ENCODE peak calls at places on chromosomes 5 and 9, in eight cellular contexts. X is heart right ventricle, H is lower lobe of right lung, V is left ventricle myocardium inferior, L is fibroblast of pulmonary artery, B is GM13977, O is brain microvascular endothelial cell, T is AG09319. R is an unnamed sample.

GRCh38 chr5:3029396-3029795 is 277.9 kb upstream of the IRX2 start:
- DNase-seq in L (no peak), O (no peak), T (no peak), B (no peak), X (no peak), V (no peak), H (no peak), R (no peak)

GRCh38 chr5:12910611-12911010 is 1006.4 kb upstream of the CTNND2 start:
- DNase-seq in B (no peak), X (no peak), L (peak), V (no peak), T (no peak), O (no peak), H (no peak), R (no peak)

GRCh38 chr9:133148351-133149129 is 15.2 kb downstream of the GBGT1 start:
- DNase-seq in B (peak), H (peak), T (no peak), O (no peak), X (no peak), V (peak), L (peak), R (peak)

GRCh38 chr9:16532681-16533450 is 337.6 kb downstream of the BNC2 start:
- DNase-seq in B (no peak), V (no peak), L (peak), O (peak), H (no peak), T (no peak), X (no peak), R (peak)

GRCh38 chr9:3285365-3286161 is 240.2 kb downstream of the RFX3 start:
- DNase-seq in V (no peak), H (no peak), X (no peak), O (no peak), B (no peak), L (peak), T (no peak), R (peak)

GRCh38 chr9:93830224-93830596 is 124.9 kb downstream of the BARX1 start:
- DNase-seq in V (no peak), L (no peak), O (no peak), B (no peak), H (no peak), X (no peak), T (no peak), R (no peak)

GRCh38 chr9:133788819-133789733 is 50.9 kb upstream of the SARDH start:
- DNase-seq in L (no peak), B (no peak), V (peak), H (peak), O (no peak), T (no peak), X (peak), R (no peak)

GRCh38 chr5:175749591-175749990 is 91.7 kb downstream of the HRH2 start:
- DNase-seq in B (no peak), H (no peak), V (no peak), O (no peak), T (no peak), L (no peak), X (no peak), R (no peak)

GRCh38 chr5:56170557-56170956 is 62.6 kb downstream of the ANKRD55 start:
- DNase-seq in H (no peak), T (peak), V (no peak), B (no peak), X (peak), O (peak), L (peak), R (no peak)

GRCh38 chr5:174608631-174609097 is 115.7 kb upstream of the MSX2 start:
- DNase-seq in T (no peak), V (peak), O (no peak), H (peak), L (no peak), B (no peak), X (peak), R (no peak)

GRCh38 chr5:175796536-175797499 is 74.6 kb upstream of the CPLX2 start:
- DNase-seq in H (peak), O (peak), X (peak), B (peak), V (peak), T (peak), L (peak), R (peak)

GRCh38 chr9:91419222-91420191 is 4.1 kb downstream of the NFIL3 start:
- DNase-seq in V (no peak), L (peak), O (peak), H (peak), B (no peak), X (peak), T (peak), R (peak)

GRCh38 chr9:93859431-93860215 is 95.5 kb downstream of the BARX1 start:
- DNase-seq in L (no peak), T (no peak), X (no peak), H (no peak), O (no peak), V (no peak), B (no peak), R (no peak)

GRCh38 chr5:143055596-143056330 is 285.6 kb downstream of the ARHGAP26 start:
- DNase-seq in L (peak), B (no peak), T (no peak), H (no peak), X (no peak), V (no peak), O (no peak), R (peak)
- TF ChIP-seq CTCF in L (no peak), B (no peak), T (no peak), H (no peak), X (no peak), V (no peak), O (no peak), R (no peak)

DNA sequence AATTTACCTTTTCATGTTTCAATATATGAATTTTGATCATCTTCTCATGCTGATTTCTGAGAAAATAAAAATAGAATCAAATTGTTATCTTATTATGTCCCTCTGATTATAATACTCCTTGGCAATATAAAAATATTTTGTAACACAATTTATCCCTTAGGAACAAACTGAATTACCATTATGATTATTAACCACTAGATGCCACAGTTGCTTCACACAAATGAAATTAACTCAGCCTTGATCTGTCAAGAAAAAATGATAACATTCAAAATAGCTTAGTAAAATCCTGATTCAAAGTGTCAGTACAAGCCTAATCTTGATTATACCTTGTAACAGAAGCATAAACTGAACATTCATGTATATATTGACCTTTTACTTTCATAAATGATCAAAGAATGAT is 4.8 kb upstream of the CHSY3 start:
- DNase-seq in V (no peak), B (no peak), X (no peak), H (no peak), T (no peak), O (no peak), L (peak), R (no peak)
- TF ChIP-seq CTCF in V (peak), B (no peak), X (peak), H (peak), T (peak), O (no peak), L (peak), R (peak)

GRCh38 chr5:128082551-128083032 is 974 bp upstream of the SLC12A2 start:
- DNase-seq in O (no peak), X (no peak), H (no peak), B (no peak), T (no peak), L (no peak), V (no peak), R (no peak)
- TF ChIP-seq CTCF in O (no peak), X (no peak), H (no peak), B (no peak), T (no peak), L (no peak), V (no peak), R (no peak)

DNA sequence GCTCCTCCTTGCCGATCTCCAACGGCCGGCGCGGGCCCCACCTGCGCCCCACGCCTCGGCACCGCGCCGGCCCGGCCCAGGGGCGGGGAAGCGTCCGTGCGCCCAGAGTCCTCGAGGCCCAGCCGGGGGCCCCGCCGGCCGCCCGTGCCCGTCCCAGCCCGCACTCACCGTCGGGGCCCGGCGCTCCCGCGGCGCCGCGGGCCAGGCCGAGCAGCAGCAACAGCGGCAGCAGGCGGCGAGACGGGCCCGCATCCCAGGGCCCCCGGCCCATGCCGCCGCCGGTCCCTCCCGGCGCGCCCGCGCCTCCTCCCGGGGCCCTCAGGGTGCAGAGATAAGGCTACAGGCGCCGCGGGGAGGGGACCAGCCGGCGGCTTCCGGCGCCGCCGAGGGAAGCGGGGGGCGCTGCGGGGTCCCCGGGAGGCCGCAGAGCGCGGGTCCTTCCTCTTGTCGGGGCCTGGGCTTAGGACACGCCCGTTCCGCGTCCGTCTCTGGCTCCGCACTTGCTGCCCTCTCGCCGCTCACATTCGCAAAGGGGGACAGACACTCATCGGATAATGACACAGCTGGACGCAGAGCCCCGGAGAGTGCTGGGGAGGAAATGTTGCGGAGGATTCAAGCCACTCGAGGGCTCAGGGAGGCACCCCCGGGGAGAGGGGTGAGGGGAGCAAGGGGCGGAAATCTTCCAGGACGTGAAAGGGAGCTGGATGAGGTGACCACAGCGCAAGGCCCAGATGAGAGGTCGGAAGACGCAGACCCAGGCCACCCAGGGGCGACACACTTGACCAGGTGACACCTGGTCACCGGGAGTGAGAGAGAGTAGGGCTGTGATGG is at the start of gene SUSD1:
- DNase-seq in H (peak), T (no peak), L (no peak), V (peak), X (peak), O (no peak), B (peak), R (no peak)
- TF ChIP-seq CTCF in H (peak), T (no peak), L (no peak), V (no peak), X (no peak), O (no peak), B (no peak), R (no peak)

DNA sequence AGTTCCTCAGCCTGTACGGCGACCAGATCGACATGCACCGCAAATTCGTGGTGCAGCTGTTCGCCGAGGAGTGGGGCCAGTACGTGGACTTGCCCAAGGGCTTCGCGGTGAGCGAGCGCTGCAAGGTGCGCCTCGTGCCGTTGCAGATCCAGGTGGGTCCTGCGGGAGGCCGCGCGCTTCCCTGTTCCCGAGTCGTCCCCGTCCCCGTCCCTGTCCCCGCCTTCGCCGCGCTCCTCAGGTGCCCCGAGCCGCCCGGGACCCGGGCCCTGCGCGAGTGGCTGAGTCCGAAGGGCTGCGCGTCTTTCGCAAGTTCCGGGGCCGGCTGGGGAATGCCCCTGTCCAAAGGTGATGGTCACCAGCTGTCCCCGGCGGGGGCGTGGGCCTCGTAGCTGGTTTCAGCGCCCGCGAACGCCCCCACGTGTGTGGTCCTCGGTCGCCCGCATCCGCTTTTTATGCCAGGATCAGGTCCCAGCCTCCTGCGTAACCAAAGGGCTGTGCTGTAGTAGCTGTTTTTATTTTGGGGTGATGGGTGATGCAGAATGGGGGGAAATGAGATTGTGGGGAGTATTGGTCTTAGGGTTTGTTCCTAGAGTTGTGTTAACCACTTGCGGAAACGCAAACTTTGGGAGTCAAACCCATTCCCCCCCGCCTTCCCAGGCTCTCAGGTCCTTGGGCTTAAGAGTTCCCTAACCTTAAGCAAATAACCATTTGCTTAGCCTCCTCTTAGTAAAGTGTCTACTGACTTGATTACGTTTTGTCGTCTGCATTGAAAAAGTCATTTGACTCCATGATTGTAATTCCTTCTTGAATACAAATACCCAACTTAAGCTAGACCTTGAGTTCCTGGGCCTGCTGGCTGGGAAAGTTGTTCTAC is 612 bp downstream of the ISOC1 start:
- DNase-seq in O (peak), T (no peak), B (peak), V (peak), L (peak), X (peak), H (peak), R (no peak)
- TF ChIP-seq CTCF in O (no peak), T (no peak), B (no peak), V (no peak), L (no peak), X (no peak), H (peak), R (no peak)